ENCODE peak calls at places on chromosome 19, in six cellular contexts. One of them, this sample, is unnamed.

GRCh38 chr19:51440846-51441409 is 17.3 kb downstream of the SIGLEC8 start:
- DNase-seq in IMR-90: no peak
- DNase-seq in brain microvascular endothelial cell: no peak
- DNase-seq in breast epithelium: no peak
- DNase-seq in fibroblast of pulmonary artery: no peak
- DNase-seq in cardiac fibroblast: no peak
- DNase-seq in this sample: no peak

GRCh38 chr19:35832054-35832453 is 19.4 kb upstream of the PRODH2 start:
- DNase-seq in IMR-90: no peak
- DNase-seq in brain microvascular endothelial cell: no peak
- DNase-seq in breast epithelium: no peak
- DNase-seq in fibroblast of pulmonary artery: no peak
- DNase-seq in cardiac fibroblast: no peak
- DNase-seq in this sample: no peak

GRCh38 chr19:30036154-30037129 is 94.4 kb downstream of the URI1 start:
- DNase-seq in IMR-90: peak
- DNase-seq in brain microvascular endothelial cell: peak
- DNase-seq in breast epithelium: no peak
- DNase-seq in fibroblast of pulmonary artery: peak
- DNase-seq in cardiac fibroblast: no peak
- DNase-seq in this sample: no peak

GRCh38 chr19:30112171-30112570 is 170.1 kb downstream of the URI1 start:
- DNase-seq in IMR-90: no peak
- DNase-seq in brain microvascular endothelial cell: no peak
- DNase-seq in breast epithelium: no peak
- DNase-seq in fibroblast of pulmonary artery: no peak
- DNase-seq in cardiac fibroblast: no peak
- DNase-seq in this sample: no peak

GRCh38 chr19:52518646-52519045 is 8.8 kb upstream of the ZNF808 start:
- DNase-seq in IMR-90: no peak
- DNase-seq in brain microvascular endothelial cell: no peak
- DNase-seq in breast epithelium: no peak
- DNase-seq in fibroblast of pulmonary artery: no peak
- DNase-seq in cardiac fibroblast: no peak
- DNase-seq in this sample: no peak

GRCh38 chr19:34851277-34851804 is 75.4 kb upstream of the ZNF30 start:
- DNase-seq in IMR-90: no peak
- DNase-seq in brain microvascular endothelial cell: no peak
- DNase-seq in breast epithelium: no peak
- DNase-seq in fibroblast of pulmonary artery: no peak
- DNase-seq in cardiac fibroblast: no peak
- DNase-seq in this sample: no peak

GRCh38 chr19:16062789-16063188 is 13.5 kb upstream of the TPM4 start:
- DNase-seq in IMR-90: no peak
- DNase-seq in brain microvascular endothelial cell: no peak
- DNase-seq in breast epithelium: no peak
- DNase-seq in fibroblast of pulmonary artery: peak
- DNase-seq in cardiac fibroblast: no peak
- DNase-seq in this sample: no peak

GRCh38 chr19:771332-771785 is 20.4 kb downstream of the MISP start:
- DNase-seq in IMR-90: peak
- DNase-seq in brain microvascular endothelial cell: peak
- DNase-seq in breast epithelium: no peak
- DNase-seq in fibroblast of pulmonary artery: peak
- DNase-seq in cardiac fibroblast: peak
- DNase-seq in this sample: no peak

GRCh38 chr19:5397804-5398692 is 57.2 kb upstream of the ZNRF4 start:
- DNase-seq in IMR-90: no peak
- DNase-seq in brain microvascular endothelial cell: peak
- DNase-seq in breast epithelium: no peak
- DNase-seq in fibroblast of pulmonary artery: peak
- DNase-seq in cardiac fibroblast: peak
- DNase-seq in this sample: no peak

GRCh38 chr19:524062-524674 is 7.4 kb upstream of the CDC34 start:
- DNase-seq in IMR-90: peak
- DNase-seq in brain microvascular endothelial cell: peak
- DNase-seq in breast epithelium: no peak
- DNase-seq in fibroblast of pulmonary artery: no peak
- DNase-seq in cardiac fibroblast: peak
- DNase-seq in this sample: no peak

GRCh38 chr19:4831351-4832340 is at the start of gene TICAM1:
- DNase-seq in IMR-90: peak
- DNase-seq in brain microvascular endothelial cell: peak
- DNase-seq in breast epithelium: peak
- DNase-seq in fibroblast of pulmonary artery: peak
- DNase-seq in cardiac fibroblast: peak
- DNase-seq in this sample: no peak

GRCh38 chr19:3457531-3458228 is 22.6 kb downstream of the SMIM24 start:
- DNase-seq in IMR-90: no peak
- DNase-seq in brain microvascular endothelial cell: no peak
- DNase-seq in breast epithelium: no peak
- DNase-seq in fibroblast of pulmonary artery: no peak
- DNase-seq in cardiac fibroblast: peak
- DNase-seq in this sample: no peak

GRCh38 chr19:11194173-11194572 is 3.2 kb downstream of the KANK2 start:
- DNase-seq in IMR-90: no peak
- DNase-seq in brain microvascular endothelial cell: no peak
- DNase-seq in breast epithelium: no peak
- DNase-seq in fibroblast of pulmonary artery: no peak
- DNase-seq in cardiac fibroblast: no peak
- DNase-seq in this sample: no peak

GRCh38 chr19:52453324-52454094 is at the start of gene ZNF578:
- DNase-seq in IMR-90: peak
- DNase-seq in brain microvascular endothelial cell: peak
- DNase-seq in breast epithelium: peak
- DNase-seq in fibroblast of pulmonary artery: peak
- DNase-seq in cardiac fibroblast: peak
- DNase-seq in this sample: no peak

GRCh38 chr19:7648265-7649014 is 11.5 kb downstream of the STXBP2 start:
- DNase-seq in IMR-90: no peak
- DNase-seq in brain microvascular endothelial cell: no peak
- DNase-seq in breast epithelium: no peak
- DNase-seq in fibroblast of pulmonary artery: no peak
- DNase-seq in cardiac fibroblast: no peak
- DNase-seq in this sample: no peak

GRCh38 chr19:19860756-19861390 is 4.8 kb upstream of the ZNF253 start:
- DNase-seq in IMR-90: no peak
- DNase-seq in brain microvascular endothelial cell: no peak
- DNase-seq in breast epithelium: peak
- DNase-seq in fibroblast of pulmonary artery: no peak
- DNase-seq in cardiac fibroblast: no peak
- DNase-seq in this sample: no peak

GRCh38 chr19:54094601-54095000 is 6.0 kb downstream of the OSCAR start:
- DNase-seq in IMR-90: no peak
- DNase-seq in brain microvascular endothelial cell: no peak
- DNase-seq in breast epithelium: no peak
- DNase-seq in fibroblast of pulmonary artery: no peak
- DNase-seq in cardiac fibroblast: no peak
- DNase-seq in this sample: no peak

GRCh38 chr19:16342002-16342715 is 17.5 kb downstream of the KLF2 start:
- DNase-seq in IMR-90: no peak
- DNase-seq in brain microvascular endothelial cell: no peak
- DNase-seq in breast epithelium: no peak
- DNase-seq in fibroblast of pulmonary artery: no peak
- DNase-seq in cardiac fibroblast: peak
- DNase-seq in this sample: no peak

GRCh38 chr19:11482384-11483050 is 1.7 kb upstream of the ELAVL3 start:
- DNase-seq in IMR-90: peak
- DNase-seq in brain microvascular endothelial cell: peak
- DNase-seq in breast epithelium: peak
- DNase-seq in fibroblast of pulmonary artery: peak
- DNase-seq in cardiac fibroblast: peak
- DNase-seq in this sample: no peak

GRCh38 chr19:19721896-19722295 is 11.0 kb downstream of the ZNF14 start:
- DNase-seq in IMR-90: no peak
- DNase-seq in brain microvascular endothelial cell: no peak
- DNase-seq in breast epithelium: no peak
- DNase-seq in fibroblast of pulmonary artery: no peak
- DNase-seq in cardiac fibroblast: no peak
- DNase-seq in this sample: no peak

GRCh38 chr19:1247747-1248453 is 483 bp upstream of the MIDN start:
- DNase-seq in IMR-90: peak
- DNase-seq in brain microvascular endothelial cell: peak
- DNase-seq in breast epithelium: no peak
- DNase-seq in fibroblast of pulmonary artery: peak
- DNase-seq in cardiac fibroblast: peak
- DNase-seq in this sample: no peak

GRCh38 chr19:280541-281007 is 10.6 kb downstream of the PLPP2 start:
- DNase-seq in IMR-90: no peak
- DNase-seq in brain microvascular endothelial cell: no peak
- DNase-seq in breast epithelium: no peak
- DNase-seq in fibroblast of pulmonary artery: no peak
- DNase-seq in cardiac fibroblast: no peak
- DNase-seq in this sample: no peak

GRCh38 chr19:13155472-13156284 is 5.5 kb downstream of the IER2 start:
- DNase-seq in IMR-90: peak
- DNase-seq in brain microvascular endothelial cell: peak
- DNase-seq in breast epithelium: peak
- DNase-seq in fibroblast of pulmonary artery: peak
- DNase-seq in cardiac fibroblast: peak
- DNase-seq in this sample: no peak

GRCh38 chr19:11378319-11379189 is 4.1 kb downstream of the SWSAP1 start:
- DNase-seq in IMR-90: peak
- DNase-seq in brain microvascular endothelial cell: peak
- DNase-seq in breast epithelium: no peak
- DNase-seq in fibroblast of pulmonary artery: peak
- DNase-seq in cardiac fibroblast: peak
- DNase-seq in this sample: no peak

GRCh38 chr19:14494910-14495677 is 833 bp downstream of the GIPC1 start:
- DNase-seq in IMR-90: no peak
- DNase-seq in brain microvascular endothelial cell: no peak
- DNase-seq in breast epithelium: no peak
- DNase-seq in fibroblast of pulmonary artery: no peak
- DNase-seq in cardiac fibroblast: no peak
- DNase-seq in this sample: no peak
- H3K4me3 ChIP-seq in IMR-90: peak
- H3K4me3 ChIP-seq in brain microvascular endothelial cell: peak
- H3K4me3 ChIP-seq in breast epithelium: peak
- H3K4me3 ChIP-seq in fibroblast of pulmonary artery: peak
- H3K4me3 ChIP-seq in cardiac fibroblast: peak
- H3K4me3 ChIP-seq in this sample: peak

GRCh38 chr19:2424686-2425621 is 2.4 kb downstream of the TIMM13 start:
- DNase-seq in IMR-90: peak
- DNase-seq in brain microvascular endothelial cell: peak
- DNase-seq in breast epithelium: no peak
- DNase-seq in fibroblast of pulmonary artery: peak
- DNase-seq in cardiac fibroblast: peak
- DNase-seq in this sample: no peak

GRCh38 chr19:2421581-2422306 is 5.6 kb downstream of the TIMM13 start:
- DNase-seq in IMR-90: no peak
- DNase-seq in brain microvascular endothelial cell: no peak
- DNase-seq in breast epithelium: no peak
- DNase-seq in fibroblast of pulmonary artery: no peak
- DNase-seq in cardiac fibroblast: no peak
- DNase-seq in this sample: no peak

GRCh38 chr19:2423913-2424685 is 3.3 kb downstream of the TIMM13 start:
- DNase-seq in IMR-90: no peak
- DNase-seq in brain microvascular endothelial cell: no peak
- DNase-seq in breast epithelium: no peak
- DNase-seq in fibroblast of pulmonary artery: no peak
- DNase-seq in cardiac fibroblast: no peak
- DNase-seq in this sample: no peak

GRCh38 chr19:2425622-2426581 is 1.5 kb downstream of the TIMM13 start:
- DNase-seq in IMR-90: no peak
- DNase-seq in brain microvascular endothelial cell: no peak
- DNase-seq in breast epithelium: no peak
- DNase-seq in fibroblast of pulmonary artery: no peak
- DNase-seq in cardiac fibroblast: no peak
- DNase-seq in this sample: no peak

GRCh38 chr19:2422951-2423880 is 4.2 kb downstream of the TIMM13 start:
- DNase-seq in IMR-90: no peak
- DNase-seq in brain microvascular endothelial cell: no peak
- DNase-seq in breast epithelium: no peak
- DNase-seq in fibroblast of pulmonary artery: no peak
- DNase-seq in cardiac fibroblast: no peak
- DNase-seq in this sample: no peak
- H3K4me3 ChIP-seq in IMR-90: no peak
- H3K4me3 ChIP-seq in brain microvascular endothelial cell: no peak
- H3K4me3 ChIP-seq in breast epithelium: no peak
- H3K4me3 ChIP-seq in fibroblast of pulmonary artery: no peak
- H3K4me3 ChIP-seq in cardiac fibroblast: no peak
- H3K4me3 ChIP-seq in this sample: no peak

GRCh38 chr19:55253264-55253663 is 5.6 kb downstream of the PPP6R1 start:
- DNase-seq in IMR-90: no peak
- DNase-seq in brain microvascular endothelial cell: no peak
- DNase-seq in breast epithelium: no peak
- DNase-seq in fibroblast of pulmonary artery: no peak
- DNase-seq in cardiac fibroblast: no peak
- DNase-seq in this sample: no peak

GRCh38 chr19:55255618-55256423 is 3.0 kb downstream of the PPP6R1 start:
- DNase-seq in IMR-90: peak
- DNase-seq in brain microvascular endothelial cell: peak
- DNase-seq in breast epithelium: no peak
- DNase-seq in fibroblast of pulmonary artery: peak
- DNase-seq in cardiac fibroblast: no peak
- DNase-seq in this sample: no peak

GRCh38 chr19:55252760-55253159 is 6.1 kb downstream of the PPP6R1 start:
- DNase-seq in IMR-90: no peak
- DNase-seq in brain microvascular endothelial cell: no peak
- DNase-seq in breast epithelium: no peak
- DNase-seq in fibroblast of pulmonary artery: no peak
- DNase-seq in cardiac fibroblast: no peak
- DNase-seq in this sample: no peak

GRCh38 chr19:55254625-55254977 is 4.2 kb downstream of the PPP6R1 start:
- DNase-seq in IMR-90: no peak
- DNase-seq in brain microvascular endothelial cell: no peak
- DNase-seq in breast epithelium: no peak
- DNase-seq in fibroblast of pulmonary artery: no peak
- DNase-seq in cardiac fibroblast: no peak
- DNase-seq in this sample: no peak

GRCh38 chr19:55253842-55254624 is 4.8 kb downstream of the PPP6R1 start:
- DNase-seq in IMR-90: no peak
- DNase-seq in brain microvascular endothelial cell: no peak
- DNase-seq in breast epithelium: no peak
- DNase-seq in fibroblast of pulmonary artery: no peak
- DNase-seq in cardiac fibroblast: no peak
- DNase-seq in this sample: no peak
- H3K4me3 ChIP-seq in IMR-90: no peak
- H3K4me3 ChIP-seq in brain microvascular endothelial cell: no peak
- H3K4me3 ChIP-seq in breast epithelium: peak
- H3K4me3 ChIP-seq in fibroblast of pulmonary artery: no peak
- H3K4me3 ChIP-seq in cardiac fibroblast: no peak
- H3K4me3 ChIP-seq in this sample: no peak

DNA sequence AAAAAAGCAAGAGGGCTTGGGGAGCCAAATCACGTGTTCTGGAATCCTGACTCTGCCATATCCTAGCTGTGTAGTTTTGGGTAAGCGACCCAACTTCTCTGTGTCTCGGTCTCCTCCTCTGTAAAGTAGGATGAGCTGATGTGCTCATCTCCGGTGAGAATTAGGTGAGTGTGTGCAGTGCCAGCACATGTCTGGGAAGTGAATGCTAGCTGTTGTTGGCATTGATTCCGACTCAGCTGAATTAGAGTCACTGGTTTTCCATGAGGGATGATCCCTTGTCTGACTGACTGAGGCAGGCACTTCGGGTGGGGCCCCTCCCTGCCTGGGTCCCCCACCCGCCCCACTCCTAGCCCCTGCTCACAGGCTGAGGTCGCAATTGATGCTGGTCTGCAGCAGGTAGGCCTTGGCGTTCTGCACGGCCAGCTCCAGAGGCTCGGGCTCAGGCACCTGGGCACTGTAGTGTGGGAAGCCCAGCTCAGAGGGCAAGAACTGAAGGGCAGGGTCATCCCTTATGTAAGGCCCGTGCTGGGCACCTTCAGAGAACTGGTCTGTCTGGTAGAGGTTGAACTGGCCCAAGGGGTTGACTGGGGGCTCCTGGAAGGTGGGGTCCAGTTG is 835 bp downstream of the RSPH6A start:
- DNase-seq in IMR-90: no peak
- DNase-seq in brain microvascular endothelial cell: no peak
- DNase-seq in breast epithelium: no peak
- DNase-seq in fibroblast of pulmonary artery: no peak
- DNase-seq in cardiac fibroblast: no peak
- DNase-seq in this sample: no peak
- H3K4me3 ChIP-seq in IMR-90: no peak
- H3K4me3 ChIP-seq in brain microvascular endothelial cell: no peak
- H3K4me3 ChIP-seq in breast epithelium: no peak
- H3K4me3 ChIP-seq in fibroblast of pulmonary artery: no peak
- H3K4me3 ChIP-seq in cardiac fibroblast: no peak
- H3K4me3 ChIP-seq in this sample: no peak